ENCODE peak calls at places on chromosomes 5 and 9, in four cellular contexts. R is psoas muscle, K is RWPE1, C is A549. W is an unnamed sample.

GRCh38 chr5:177154003-177154643 is 20.6 kb downstream of the NSD1 start:
- DNase-seq in R (no peak), C (no peak), K (no peak), W (no peak)

GRCh38 chr9:97628668-97629067 is 4.5 kb downstream of the TSTD2 start:
- DNase-seq in C (no peak), R (no peak), K (no peak), W (no peak)

GRCh38 chr9:123669355-123669754 is 260.6 kb downstream of the DENND1A start:
- DNase-seq in K (no peak), R (no peak), C (no peak), W (no peak)

GRCh38 chr9:132040808-132041207 is 38.9 kb downstream of the MED27 start:
- DNase-seq in R (no peak), C (no peak), K (no peak), W (no peak)

GRCh38 chr5:65727491-65728156 is 5.6 kb downstream of the NLN start:
- DNase-seq in K (no peak), C (no peak), R (no peak), W (no peak)

GRCh38 chr9:94798201-94798600 is 71.7 kb downstream of the AOPEP start:
- DNase-seq in C (no peak), K (no peak), R (no peak), W (no peak)

GRCh38 chr5:8907168-8907868 is 638.6 kb downstream of the SEMA5A start:
- DNase-seq in C (no peak), R (no peak), K (peak), W (no peak)

GRCh38 chr9:38339087-38339486 is 53.4 kb upstream of the ALDH1B1 start:
- DNase-seq in R (no peak), C (no peak), K (no peak), W (peak)

GRCh38 chr5:95486185-95486584 is 68.6 kb downstream of the SKIC3 start:
- DNase-seq in C (no peak), K (no peak), R (no peak), W (no peak)

GRCh38 chr9:13481274-13481673 is 201.8 kb upstream of the MPDZ start:
- DNase-seq in K (no peak), C (no peak), R (no peak), W (no peak)

GRCh38 chr9:34505370-34506120 is 17.2 kb downstream of the ENHO start:
- DNase-seq in R (no peak), K (no peak), C (no peak), W (no peak)

GRCh38 chr9:110364451-110364850 is 26.8 kb upstream of the TXNDC8 start:
- DNase-seq in R (no peak), K (no peak), C (no peak), W (no peak)

GRCh38 chr5:53034832-53035231 is 45.7 kb downstream of the ITGA2 start:
- DNase-seq in K (no peak), R (no peak), C (no peak), W (no peak)

GRCh38 chr5:53032188-53032587 is 43.0 kb downstream of the ITGA2 start:
- DNase-seq in K (no peak), R (no peak), C (no peak), W (no peak)

GRCh38 chr5:53038196-53038847 is 49.2 kb downstream of the ITGA2 start:
- DNase-seq in C (no peak), K (peak), R (peak), W (peak)

GRCh38 chr5:53037141-53037859 is 48.1 kb downstream of the ITGA2 start:
- DNase-seq in C (peak), R (no peak), K (peak), W (no peak)

DNA sequence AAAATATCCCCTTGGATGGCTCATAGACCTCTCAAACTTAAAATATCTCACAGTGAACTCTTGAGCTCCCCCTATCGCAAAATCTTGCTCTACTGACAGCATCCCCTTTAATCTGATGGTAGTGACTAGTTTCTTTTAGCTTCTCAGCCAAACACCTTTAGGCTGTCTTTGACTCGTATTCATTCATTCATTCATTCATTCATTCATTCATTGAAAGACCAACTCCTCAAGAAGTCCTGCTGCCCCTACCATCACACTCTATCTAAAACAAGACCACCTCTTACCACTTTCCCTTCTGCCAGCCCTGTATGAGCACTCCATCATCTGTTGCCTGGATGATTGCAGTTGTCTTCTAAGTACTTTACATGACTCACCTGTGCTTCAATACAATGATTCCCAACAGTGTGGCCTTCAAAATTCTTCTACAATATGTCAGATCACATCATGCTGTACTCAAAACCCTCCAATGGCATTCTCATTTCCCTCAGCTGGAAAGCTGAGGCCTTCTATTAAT is 46.8 kb downstream of the ITGA2 start:
- DNase-seq in C (peak), K (peak), R (no peak), W (no peak)
- TF ChIP-seq CTCF in C (peak), K (no peak), R (no peak), W (no peak)

GRCh38 chr5:38471709-38472108 is 84.7 kb downstream of the LIFR start:
- DNase-seq in R (no peak), C (no peak), K (no peak), W (no peak)
- H3K27ac ChIP-seq in R (no peak), C (no peak), K (no peak), W (no peak)

DNA sequence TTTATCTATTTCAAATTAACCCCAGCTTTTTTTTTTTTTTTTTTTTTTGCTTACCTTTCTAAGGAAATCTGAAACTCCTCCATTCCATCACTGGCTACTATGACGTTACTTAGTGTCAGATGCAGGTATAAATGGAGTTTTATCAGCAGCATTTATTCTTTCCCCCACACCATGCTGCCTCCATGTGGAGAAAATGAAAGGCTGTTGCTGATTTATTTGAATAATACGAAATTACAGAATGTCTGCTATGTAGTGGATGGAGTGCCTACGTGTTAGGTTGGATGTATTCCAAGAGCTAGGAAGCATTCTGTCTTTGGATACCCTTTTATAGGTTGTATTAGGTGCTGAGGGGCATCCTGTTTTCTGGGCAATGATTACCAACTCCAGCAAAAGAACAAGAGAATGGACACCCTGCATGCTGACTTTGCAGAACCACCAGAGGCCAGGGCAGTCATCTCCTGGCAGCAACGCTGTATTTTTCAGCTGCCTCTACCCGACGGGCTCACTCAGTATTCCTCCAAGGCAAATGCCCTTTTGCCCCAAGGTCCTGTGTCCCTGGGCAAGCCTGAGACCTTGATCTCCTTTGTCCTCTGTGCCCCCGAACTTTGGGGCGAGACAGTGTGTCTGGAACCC is 199.5 kb downstream of the ALDH1A1 start:
- DNase-seq in C (peak), R (no peak), K (peak), W (no peak)
- TF ChIP-seq CTCF in C (peak), R (peak), K (no peak), W (peak)

DNA sequence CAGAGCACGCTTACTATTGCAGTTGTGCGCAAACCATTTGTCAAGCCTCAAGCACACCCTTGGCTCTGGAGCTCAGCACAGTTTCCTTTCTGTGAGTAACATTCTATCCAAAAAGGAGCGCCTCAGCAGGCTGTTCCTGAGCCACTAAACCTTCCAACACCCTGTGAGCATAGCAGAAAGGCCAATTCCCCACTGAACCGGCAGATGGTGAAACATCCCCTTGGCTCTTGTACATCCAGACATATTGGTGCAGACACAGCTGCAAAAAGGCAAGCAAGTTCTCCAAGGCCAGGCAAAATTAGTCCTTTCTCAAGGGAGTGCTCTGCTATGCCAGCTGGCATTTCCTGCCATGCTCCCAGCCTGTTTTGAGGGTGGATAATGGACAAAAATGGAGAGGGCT is 44.1 kb upstream of the CEMIP2 start:
- DNase-seq in R (peak), C (no peak), K (no peak), W (peak)
- H3K27ac ChIP-seq in R (no peak), C (no peak), K (no peak), W (no peak)

GRCh38 chr5:7518947-7519560 is 123.1 kb downstream of the ADCY2 start:
- DNase-seq in C (no peak), K (no peak), R (peak), W (no peak)
- TF ChIP-seq CTCF in C (no peak), K (no peak), R (peak), W (no peak)

W was measured in heart right ventricle.